ENCODE peak calls at places on chromosomes 2 and 18, in five cellular contexts. One of them, this sample, is unnamed.
A peak's percentile ranks its signal among the peaks of the same experiment; 100 is the strongest.

GRCh38 chr2:198296665-198297308 is 492.4 kb downstream of the PLCL1 start:
- DNase-seq in activated T-helper 1 cell treated with anti-CD3 and anti-CD28 coated beads, Interleukin-2, amount 50 U/mL, for 16 hours: peak; percentile 7
- DNase-seq in AG09319: peak; percentile 12
- DNase-seq in activated T-cell treated with anti-CD3 and anti-CD28 coated beads for 48 hours: peak; percentile 29
- DNase-seq in T-helper 2 cell: no peak
- DNase-seq in this sample: peak; percentile 8

GRCh38 chr2:134919360-134920210 is 963 bp downstream of the CCNT2 start:
- DNase-seq in T-helper 2 cell: no peak
- DNase-seq in activated T-helper 1 cell treated with anti-CD3 and anti-CD28 coated beads, Interleukin-2, amount 50 U/mL, for 16 hours: no peak
- DNase-seq in activated T-cell treated with anti-CD3 and anti-CD28 coated beads for 48 hours: peak; percentile 51
- DNase-seq in AG09319: no peak
- DNase-seq in this sample: no peak

GRCh38 chr18:39761273-39761672 is 2193.8 kb upstream of the PIK3C3 start:
- DNase-seq in activated T-cell treated with anti-CD3 and anti-CD28 coated beads for 48 hours: no peak
- DNase-seq in AG09319: no peak
- DNase-seq in activated T-helper 1 cell treated with anti-CD3 and anti-CD28 coated beads, Interleukin-2, amount 50 U/mL, for 16 hours: no peak
- DNase-seq in T-helper 2 cell: no peak
- DNase-seq in this sample: no peak

GRCh38 chr2:223613017-223613950 is 11.1 kb upstream of the SCG2 start:
- DNase-seq in activated T-cell treated with anti-CD3 and anti-CD28 coated beads for 48 hours: no peak
- DNase-seq in AG09319: peak; percentile 93
- DNase-seq in T-helper 2 cell: no peak
- DNase-seq in activated T-helper 1 cell treated with anti-CD3 and anti-CD28 coated beads, Interleukin-2, amount 50 U/mL, for 16 hours: no peak
- DNase-seq in this sample: no peak

GRCh38 chr2:226985227-226985946 is 149.5 kb downstream of the RHBDD1 start:
- DNase-seq in T-helper 2 cell: no peak
- DNase-seq in activated T-cell treated with anti-CD3 and anti-CD28 coated beads for 48 hours: no peak
- DNase-seq in AG09319: peak; percentile 73
- DNase-seq in activated T-helper 1 cell treated with anti-CD3 and anti-CD28 coated beads, Interleukin-2, amount 50 U/mL, for 16 hours: no peak
- DNase-seq in this sample: peak; percentile 49

GRCh38 chr2:16649353-16650286 is 16.0 kb downstream of the CYRIA start:
- DNase-seq in activated T-helper 1 cell treated with anti-CD3 and anti-CD28 coated beads, Interleukin-2, amount 50 U/mL, for 16 hours: no peak
- DNase-seq in activated T-cell treated with anti-CD3 and anti-CD28 coated beads for 48 hours: no peak
- DNase-seq in T-helper 2 cell: no peak
- DNase-seq in AG09319: no peak
- DNase-seq in this sample: no peak

GRCh38 chr2:7448578-7449264 is 531.5 kb downstream of the RNF144A start:
- DNase-seq in activated T-helper 1 cell treated with anti-CD3 and anti-CD28 coated beads, Interleukin-2, amount 50 U/mL, for 16 hours: no peak
- DNase-seq in T-helper 2 cell: no peak
- DNase-seq in activated T-cell treated with anti-CD3 and anti-CD28 coated beads for 48 hours: no peak
- DNase-seq in AG09319: no peak
- DNase-seq in this sample: no peak

GRCh38 chr2:237306787-237307170 is 107.2 kb downstream of the COL6A3 start:
- DNase-seq in AG09319: no peak
- DNase-seq in activated T-cell treated with anti-CD3 and anti-CD28 coated beads for 48 hours: no peak
- DNase-seq in T-helper 2 cell: no peak
- DNase-seq in activated T-helper 1 cell treated with anti-CD3 and anti-CD28 coated beads, Interleukin-2, amount 50 U/mL, for 16 hours: no peak
- DNase-seq in this sample: no peak

GRCh38 chr2:164657129-164657528 is 35.8 kb upstream of the GRB14 start:
- DNase-seq in T-helper 2 cell: no peak
- DNase-seq in activated T-cell treated with anti-CD3 and anti-CD28 coated beads for 48 hours: no peak
- DNase-seq in AG09319: peak; percentile 16
- DNase-seq in activated T-helper 1 cell treated with anti-CD3 and anti-CD28 coated beads, Interleukin-2, amount 50 U/mL, for 16 hours: no peak
- DNase-seq in this sample: no peak

GRCh38 chr2:239042046-239042445 is 194.2 kb downstream of the TWIST2 start:
- DNase-seq in activated T-cell treated with anti-CD3 and anti-CD28 coated beads for 48 hours: no peak
- DNase-seq in activated T-helper 1 cell treated with anti-CD3 and anti-CD28 coated beads, Interleukin-2, amount 50 U/mL, for 16 hours: no peak
- DNase-seq in T-helper 2 cell: no peak
- DNase-seq in AG09319: no peak
- DNase-seq in this sample: no peak

GRCh38 chr18:75076286-75076685 is 132.7 kb downstream of the PTGR3 start:
- DNase-seq in activated T-helper 1 cell treated with anti-CD3 and anti-CD28 coated beads, Interleukin-2, amount 50 U/mL, for 16 hours: no peak
- DNase-seq in T-helper 2 cell: no peak
- DNase-seq in AG09319: no peak
- DNase-seq in activated T-cell treated with anti-CD3 and anti-CD28 coated beads for 48 hours: no peak
- DNase-seq in this sample: no peak

GRCh38 chr18:22065311-22065710 is 104.1 kb upstream of the GATA6 start:
- DNase-seq in T-helper 2 cell: no peak
- DNase-seq in AG09319: no peak
- DNase-seq in activated T-cell treated with anti-CD3 and anti-CD28 coated beads for 48 hours: no peak
- DNase-seq in activated T-helper 1 cell treated with anti-CD3 and anti-CD28 coated beads, Interleukin-2, amount 50 U/mL, for 16 hours: no peak
- DNase-seq in this sample: no peak

GRCh38 chr18:49725809-49726514 is 87.4 kb downstream of the ACAA2 start:
- DNase-seq in activated T-helper 1 cell treated with anti-CD3 and anti-CD28 coated beads, Interleukin-2, amount 50 U/mL, for 16 hours: no peak
- DNase-seq in AG09319: peak; percentile 84
- DNase-seq in T-helper 2 cell: no peak
- DNase-seq in activated T-cell treated with anti-CD3 and anti-CD28 coated beads for 48 hours: no peak
- DNase-seq in this sample: no peak

GRCh38 chr2:112640800-112641675 is 4.7 kb upstream of the SLC20A1 start:
- DNase-seq in activated T-helper 1 cell treated with anti-CD3 and anti-CD28 coated beads, Interleukin-2, amount 50 U/mL, for 16 hours: no peak
- DNase-seq in activated T-cell treated with anti-CD3 and anti-CD28 coated beads for 48 hours: no peak
- DNase-seq in AG09319: no peak
- DNase-seq in T-helper 2 cell: no peak
- DNase-seq in this sample: no peak

GRCh38 chr2:85974395-85974794 is 85.6 kb upstream of the ST3GAL5 start:
- DNase-seq in activated T-helper 1 cell treated with anti-CD3 and anti-CD28 coated beads, Interleukin-2, amount 50 U/mL, for 16 hours: no peak
- DNase-seq in AG09319: no peak
- DNase-seq in activated T-cell treated with anti-CD3 and anti-CD28 coated beads for 48 hours: no peak
- DNase-seq in T-helper 2 cell: no peak
- DNase-seq in this sample: no peak

GRCh38 chr18:57210101-57210661 is 63.3 kb downstream of the BOD1L2 start:
- DNase-seq in activated T-cell treated with anti-CD3 and anti-CD28 coated beads for 48 hours: no peak
- DNase-seq in T-helper 2 cell: no peak
- DNase-seq in activated T-helper 1 cell treated with anti-CD3 and anti-CD28 coated beads, Interleukin-2, amount 50 U/mL, for 16 hours: no peak
- DNase-seq in AG09319: peak; percentile 11
- DNase-seq in this sample: peak; percentile 7

GRCh38 chr2:216683846-216684245 is 11.5 kb downstream of the IGFBP5 start:
- DNase-seq in activated T-helper 1 cell treated with anti-CD3 and anti-CD28 coated beads, Interleukin-2, amount 50 U/mL, for 16 hours: no peak
- DNase-seq in activated T-cell treated with anti-CD3 and anti-CD28 coated beads for 48 hours: no peak
- DNase-seq in AG09319: peak; percentile 90
- DNase-seq in T-helper 2 cell: no peak
- DNase-seq in this sample: no peak

GRCh38 chr2:149877064-149877463 is 289.5 kb upstream of the MMADHC start:
- DNase-seq in activated T-cell treated with anti-CD3 and anti-CD28 coated beads for 48 hours: no peak
- DNase-seq in AG09319: no peak
- DNase-seq in activated T-helper 1 cell treated with anti-CD3 and anti-CD28 coated beads, Interleukin-2, amount 50 U/mL, for 16 hours: no peak
- DNase-seq in T-helper 2 cell: no peak
- DNase-seq in this sample: no peak

GRCh38 chr2:238139141-238139840 is 823 bp downstream of the KLHL30 start:
- DNase-seq in activated T-helper 1 cell treated with anti-CD3 and anti-CD28 coated beads, Interleukin-2, amount 50 U/mL, for 16 hours: no peak
- DNase-seq in T-helper 2 cell: no peak
- DNase-seq in activated T-cell treated with anti-CD3 and anti-CD28 coated beads for 48 hours: peak; percentile 33
- DNase-seq in AG09319: no peak
- DNase-seq in this sample: no peak

GRCh38 chr2:176158855-176159677 is 2.0 kb downstream of the HOXD3 start:
- DNase-seq in T-helper 2 cell: no peak
- DNase-seq in activated T-helper 1 cell treated with anti-CD3 and anti-CD28 coated beads, Interleukin-2, amount 50 U/mL, for 16 hours: no peak
- DNase-seq in AG09319: no peak
- DNase-seq in activated T-cell treated with anti-CD3 and anti-CD28 coated beads for 48 hours: no peak
- DNase-seq in this sample: no peak

GRCh38 chr18:48607049-48607984 is 68.5 kb downstream of the CTIF start:
- DNase-seq in activated T-cell treated with anti-CD3 and anti-CD28 coated beads for 48 hours: no peak
- DNase-seq in activated T-helper 1 cell treated with anti-CD3 and anti-CD28 coated beads, Interleukin-2, amount 50 U/mL, for 16 hours: no peak
- DNase-seq in T-helper 2 cell: no peak
- DNase-seq in AG09319: peak; percentile 53
- DNase-seq in this sample: no peak

GRCh38 chr2:39724828-39725144 is 54.3 kb downstream of the THUMPD2 start:
- DNase-seq in activated T-helper 1 cell treated with anti-CD3 and anti-CD28 coated beads, Interleukin-2, amount 50 U/mL, for 16 hours: no peak
- DNase-seq in AG09319: no peak
- DNase-seq in T-helper 2 cell: no peak
- DNase-seq in activated T-cell treated with anti-CD3 and anti-CD28 coated beads for 48 hours: no peak
- DNase-seq in this sample: peak; percentile 10

GRCh38 chr2:3470166-3470651 is 49.1 kb downstream of the ADI1 start:
- DNase-seq in AG09319: no peak
- DNase-seq in T-helper 2 cell: no peak
- DNase-seq in activated T-cell treated with anti-CD3 and anti-CD28 coated beads for 48 hours: no peak
- DNase-seq in activated T-helper 1 cell treated with anti-CD3 and anti-CD28 coated beads, Interleukin-2, amount 50 U/mL, for 16 hours: no peak
- DNase-seq in this sample: peak; percentile 95

GRCh38 chr2:101732199-101732598 is 34.7 kb downstream of the MAP4K4 start:
- DNase-seq in AG09319: no peak
- DNase-seq in T-helper 2 cell: no peak
- DNase-seq in activated T-cell treated with anti-CD3 and anti-CD28 coated beads for 48 hours: no peak
- DNase-seq in activated T-helper 1 cell treated with anti-CD3 and anti-CD28 coated beads, Interleukin-2, amount 50 U/mL, for 16 hours: no peak
- DNase-seq in this sample: no peak

GRCh38 chr2:156379069-156379468 is 46.5 kb upstream of the NR4A2 start:
- DNase-seq in T-helper 2 cell: no peak
- DNase-seq in activated T-cell treated with anti-CD3 and anti-CD28 coated beads for 48 hours: no peak
- DNase-seq in activated T-helper 1 cell treated with anti-CD3 and anti-CD28 coated beads, Interleukin-2, amount 50 U/mL, for 16 hours: no peak
- DNase-seq in AG09319: no peak
- DNase-seq in this sample: no peak

GRCh38 chr2:26653207-26654060 is 12.3 kb upstream of the CIB4 start:
- DNase-seq in activated T-cell treated with anti-CD3 and anti-CD28 coated beads for 48 hours: no peak
- DNase-seq in T-helper 2 cell: no peak
- DNase-seq in AG09319: no peak
- DNase-seq in activated T-helper 1 cell treated with anti-CD3 and anti-CD28 coated beads, Interleukin-2, amount 50 U/mL, for 16 hours: no peak
- DNase-seq in this sample: no peak

GRCh38 chr18:78675231-78675630 is 304.4 kb upstream of the SALL3 start:
- DNase-seq in AG09319: no peak
- DNase-seq in T-helper 2 cell: no peak
- DNase-seq in activated T-cell treated with anti-CD3 and anti-CD28 coated beads for 48 hours: no peak
- DNase-seq in activated T-helper 1 cell treated with anti-CD3 and anti-CD28 coated beads, Interleukin-2, amount 50 U/mL, for 16 hours: no peak
- DNase-seq in this sample: no peak

GRCh38 chr2:110679337-110679707 is 1.5 kb upstream of the BUB1 start:
- DNase-seq in AG09319: no peak
- DNase-seq in activated T-cell treated with anti-CD3 and anti-CD28 coated beads for 48 hours: no peak
- DNase-seq in T-helper 2 cell: no peak
- DNase-seq in activated T-helper 1 cell treated with anti-CD3 and anti-CD28 coated beads, Interleukin-2, amount 50 U/mL, for 16 hours: no peak
- DNase-seq in this sample: no peak

GRCh38 chr18:2846241-2846637 is 567 bp upstream of the EMILIN2 start:
- DNase-seq in T-helper 2 cell: no peak
- DNase-seq in activated T-helper 1 cell treated with anti-CD3 and anti-CD28 coated beads, Interleukin-2, amount 50 U/mL, for 16 hours: no peak
- DNase-seq in activated T-cell treated with anti-CD3 and anti-CD28 coated beads for 48 hours: no peak
- DNase-seq in AG09319: no peak
- DNase-seq in this sample: no peak

GRCh38 chr2:223880779-223881178 is 43.4 kb upstream of the AP1S3 start:
- DNase-seq in AG09319: no peak
- DNase-seq in activated T-cell treated with anti-CD3 and anti-CD28 coated beads for 48 hours: no peak
- DNase-seq in T-helper 2 cell: no peak
- DNase-seq in activated T-helper 1 cell treated with anti-CD3 and anti-CD28 coated beads, Interleukin-2, amount 50 U/mL, for 16 hours: no peak
- DNase-seq in this sample: no peak

GRCh38 chr2:175766880-175767279 is 235.2 kb downstream of the LNPK start:
- DNase-seq in AG09319: no peak
- DNase-seq in activated T-helper 1 cell treated with anti-CD3 and anti-CD28 coated beads, Interleukin-2, amount 50 U/mL, for 16 hours: no peak
- DNase-seq in activated T-cell treated with anti-CD3 and anti-CD28 coated beads for 48 hours: no peak
- DNase-seq in T-helper 2 cell: no peak
- DNase-seq in this sample: no peak

GRCh38 chr18:42614619-42615293 is 500.7 kb downstream of the RIT2 start:
- DNase-seq in activated T-helper 1 cell treated with anti-CD3 and anti-CD28 coated beads, Interleukin-2, amount 50 U/mL, for 16 hours: no peak
- DNase-seq in activated T-cell treated with anti-CD3 and anti-CD28 coated beads for 48 hours: no peak
- DNase-seq in T-helper 2 cell: no peak
- DNase-seq in AG09319: no peak
- DNase-seq in this sample: no peak

GRCh38 chr2:128775401-128776285 is 457.0 kb upstream of the HS6ST1 start:
- DNase-seq in activated T-helper 1 cell treated with anti-CD3 and anti-CD28 coated beads, Interleukin-2, amount 50 U/mL, for 16 hours: no peak
- DNase-seq in T-helper 2 cell: no peak
- DNase-seq in AG09319: no peak
- DNase-seq in activated T-cell treated with anti-CD3 and anti-CD28 coated beads for 48 hours: no peak
- DNase-seq in this sample: no peak

GRCh38 chr2:196586511-196586991 is 53.0 kb upstream of the CCDC150 start:
- DNase-seq in activated T-helper 1 cell treated with anti-CD3 and anti-CD28 coated beads, Interleukin-2, amount 50 U/mL, for 16 hours: no peak
- DNase-seq in activated T-cell treated with anti-CD3 and anti-CD28 coated beads for 48 hours: no peak
- DNase-seq in T-helper 2 cell: no peak
- DNase-seq in AG09319: no peak
- DNase-seq in this sample: no peak

GRCh38 chr2:174012347-174013309 is 47.5 kb upstream of the SP3 start:
- DNase-seq in T-helper 2 cell: no peak
- DNase-seq in activated T-helper 1 cell treated with anti-CD3 and anti-CD28 coated beads, Interleukin-2, amount 50 U/mL, for 16 hours: no peak
- DNase-seq in AG09319: no peak
- DNase-seq in activated T-cell treated with anti-CD3 and anti-CD28 coated beads for 48 hours: peak; percentile 23
- DNase-seq in this sample: no peak

GRCh38 chr2:202140522-202141292 is 67.7 kb downstream of the KIAA2012 start:
- DNase-seq in T-helper 2 cell: no peak
- DNase-seq in AG09319: peak; percentile 34
- DNase-seq in activated T-helper 1 cell treated with anti-CD3 and anti-CD28 coated beads, Interleukin-2, amount 50 U/mL, for 16 hours: no peak
- DNase-seq in activated T-cell treated with anti-CD3 and anti-CD28 coated beads for 48 hours: no peak
- DNase-seq in this sample: no peak

GRCh38 chr2:201618744-201619654 is 24.3 kb downstream of the TMEM237 start:
- DNase-seq in T-helper 2 cell: no peak
- DNase-seq in activated T-helper 1 cell treated with anti-CD3 and anti-CD28 coated beads, Interleukin-2, amount 50 U/mL, for 16 hours: no peak
- DNase-seq in activated T-cell treated with anti-CD3 and anti-CD28 coated beads for 48 hours: no peak
- DNase-seq in AG09319: peak; percentile 34
- DNase-seq in this sample: no peak

This sample was measured in LNCaP clone FGC.